ENCODE peak calls at places on chromosomes 4 and X, in seven cellular contexts. One of them, this sample, is unnamed.

GRCh38 chrX:94676285-94676684 is 1002.3 kb downstream of the FAM133A start:
- DNase-seq in testis: no peak
- DNase-seq in upper lobe of left lung: no peak
- DNase-seq in Peyer's patch: no peak
- DNase-seq in thyroid gland: no peak
- DNase-seq in ovary: no peak
- DNase-seq in breast epithelium: no peak
- DNase-seq in this sample: no peak

GRCh38 chr4:140168474-140168873 is 14.5 kb upstream of the MAML3 start:
- DNase-seq in ovary: no peak
- DNase-seq in testis: no peak
- DNase-seq in upper lobe of left lung: no peak
- DNase-seq in Peyer's patch: no peak
- DNase-seq in breast epithelium: no peak
- DNase-seq in thyroid gland: no peak
- DNase-seq in this sample: no peak

GRCh38 chr4:26862381-26862915 is 1.8 kb downstream of the STIM2 start:
- DNase-seq in breast epithelium: no peak
- DNase-seq in thyroid gland: no peak
- DNase-seq in testis: no peak
- DNase-seq in upper lobe of left lung: no peak
- DNase-seq in ovary: no peak
- DNase-seq in Peyer's patch: no peak
- DNase-seq in this sample: no peak

GRCh38 chr4:139973015-139973414 is 181.0 kb downstream of the MAML3 start:
- DNase-seq in breast epithelium: no peak
- DNase-seq in thyroid gland: no peak
- DNase-seq in testis: no peak
- DNase-seq in Peyer's patch: no peak
- DNase-seq in ovary: no peak
- DNase-seq in upper lobe of left lung: no peak
- DNase-seq in this sample: no peak

GRCh38 chrX:1486749-1487361 is 34.1 kb upstream of the ASMTL start:
- DNase-seq in Peyer's patch: no peak
- DNase-seq in breast epithelium: no peak
- DNase-seq in ovary: no peak
- DNase-seq in testis: no peak
- DNase-seq in thyroid gland: no peak
- DNase-seq in upper lobe of left lung: peak; percentile 66
- DNase-seq in this sample: no peak

GRCh38 chrX:14064632-14065432 is 35.1 kb upstream of the GEMIN8 start:
- DNase-seq in breast epithelium: no peak
- DNase-seq in Peyer's patch: peak; percentile 46
- DNase-seq in thyroid gland: no peak
- DNase-seq in upper lobe of left lung: no peak
- DNase-seq in testis: no peak
- DNase-seq in ovary: no peak
- DNase-seq in this sample: no peak

GRCh38 chr4:73341454-73341853 is 62.6 kb upstream of the ALB start:
- DNase-seq in thyroid gland: no peak
- DNase-seq in Peyer's patch: no peak
- DNase-seq in breast epithelium: peak; percentile 18
- DNase-seq in upper lobe of left lung: no peak
- DNase-seq in testis: peak; percentile 68
- DNase-seq in ovary: peak; percentile 36
- DNase-seq in this sample: no peak

GRCh38 chr4:11529625-11530201 is 101.0 kb upstream of the HS3ST1 start:
- DNase-seq in Peyer's patch: no peak
- DNase-seq in testis: no peak
- DNase-seq in breast epithelium: no peak
- DNase-seq in ovary: no peak
- DNase-seq in upper lobe of left lung: no peak
- DNase-seq in thyroid gland: no peak
- DNase-seq in this sample: no peak

GRCh38 chr4:8372506-8373070 is 67.9 kb downstream of the ACOX3 start:
- DNase-seq in breast epithelium: no peak
- DNase-seq in ovary: no peak
- DNase-seq in Peyer's patch: peak; percentile 32
- DNase-seq in thyroid gland: no peak
- DNase-seq in upper lobe of left lung: no peak
- DNase-seq in testis: no peak
- DNase-seq in this sample: no peak

GRCh38 chrX:136456133-136456532 is 31.6 kb upstream of the BRS3 start:
- DNase-seq in ovary: no peak
- DNase-seq in thyroid gland: no peak
- DNase-seq in breast epithelium: no peak
- DNase-seq in upper lobe of left lung: no peak
- DNase-seq in testis: no peak
- DNase-seq in Peyer's patch: no peak
- DNase-seq in this sample: no peak

GRCh38 chr4:180436366-180436765 is 1806.8 kb upstream of the TENM3 start:
- DNase-seq in Peyer's patch: no peak
- DNase-seq in ovary: no peak
- DNase-seq in breast epithelium: no peak
- DNase-seq in testis: no peak
- DNase-seq in upper lobe of left lung: no peak
- DNase-seq in thyroid gland: no peak
- DNase-seq in this sample: no peak

GRCh38 chrX:30938295-30938694 is 49.2 kb upstream of the TAB3 start:
- DNase-seq in testis: no peak
- DNase-seq in upper lobe of left lung: no peak
- DNase-seq in thyroid gland: no peak
- DNase-seq in ovary: no peak
- DNase-seq in Peyer's patch: no peak
- DNase-seq in breast epithelium: no peak
- DNase-seq in this sample: no peak

GRCh38 chr4:16110906-16111305 is 27.1 kb upstream of the PROM1 start:
- DNase-seq in ovary: no peak
- DNase-seq in Peyer's patch: no peak
- DNase-seq in upper lobe of left lung: no peak
- DNase-seq in testis: no peak
- DNase-seq in thyroid gland: no peak
- DNase-seq in breast epithelium: no peak
- DNase-seq in this sample: no peak

GRCh38 chrX:119734897-119735339 is 23.5 kb upstream of the SOWAHD start:
- DNase-seq in upper lobe of left lung: peak; percentile 77
- DNase-seq in Peyer's patch: peak; percentile 44
- DNase-seq in ovary: no peak
- DNase-seq in testis: peak; percentile 47
- DNase-seq in breast epithelium: no peak
- DNase-seq in thyroid gland: peak; percentile 86
- DNase-seq in this sample: no peak

GRCh38 chr4:149145803-149146202 is 669.8 kb downstream of the IQCM start:
- DNase-seq in upper lobe of left lung: no peak
- DNase-seq in thyroid gland: no peak
- DNase-seq in breast epithelium: no peak
- DNase-seq in ovary: no peak
- DNase-seq in testis: no peak
- DNase-seq in Peyer's patch: no peak
- DNase-seq in this sample: no peak

GRCh38 chrX:149453911-149454820 is 50.9 kb downstream of the IDS start:
- DNase-seq in testis: no peak
- DNase-seq in upper lobe of left lung: no peak
- DNase-seq in thyroid gland: no peak
- DNase-seq in Peyer's patch: no peak
- DNase-seq in breast epithelium: no peak
- DNase-seq in ovary: no peak
- DNase-seq in this sample: no peak

GRCh38 chr4:124061413-124061812 is 651.1 kb downstream of the ANKRD50 start:
- DNase-seq in thyroid gland: no peak
- DNase-seq in testis: no peak
- DNase-seq in upper lobe of left lung: no peak
- DNase-seq in ovary: no peak
- DNase-seq in breast epithelium: no peak
- DNase-seq in Peyer's patch: no peak
- DNase-seq in this sample: no peak

GRCh38 chr4:18034099-18034498 is 12.5 kb upstream of the LCORL start:
- DNase-seq in thyroid gland: no peak
- DNase-seq in breast epithelium: no peak
- DNase-seq in upper lobe of left lung: no peak
- DNase-seq in ovary: no peak
- DNase-seq in testis: no peak
- DNase-seq in Peyer's patch: no peak
- DNase-seq in this sample: no peak

GRCh38 chr4:107379054-107379869 is 340.8 kb downstream of the PAPSS1 start:
- DNase-seq in breast epithelium: no peak
- DNase-seq in testis: no peak
- DNase-seq in Peyer's patch: no peak
- DNase-seq in thyroid gland: no peak
- DNase-seq in ovary: no peak
- DNase-seq in upper lobe of left lung: no peak
- DNase-seq in this sample: no peak

GRCh38 chr4:76639292-76639691 is 204.3 kb downstream of the SHROOM3 start:
- DNase-seq in thyroid gland: peak; percentile 18
- DNase-seq in testis: no peak
- DNase-seq in upper lobe of left lung: no peak
- DNase-seq in Peyer's patch: no peak
- DNase-seq in ovary: no peak
- DNase-seq in breast epithelium: no peak
- DNase-seq in this sample: no peak

GRCh38 chr4:8199594-8200301 is 658 bp downstream of the SH3TC1 start:
- DNase-seq in ovary: no peak
- DNase-seq in testis: no peak
- DNase-seq in breast epithelium: no peak
- DNase-seq in Peyer's patch: no peak
- DNase-seq in thyroid gland: peak; percentile 84
- DNase-seq in upper lobe of left lung: peak; percentile 82
- DNase-seq in this sample: no peak

GRCh38 chrX:11888421-11888820 is 130.4 kb downstream of the MSL3 start:
- DNase-seq in testis: no peak
- DNase-seq in breast epithelium: no peak
- DNase-seq in Peyer's patch: no peak
- DNase-seq in thyroid gland: no peak
- DNase-seq in upper lobe of left lung: no peak
- DNase-seq in ovary: no peak
- DNase-seq in this sample: no peak

GRCh38 chrX:9775930-9776329 is 10.3 kb upstream of the GPR143 start:
- DNase-seq in Peyer's patch: no peak
- DNase-seq in testis: no peak
- DNase-seq in ovary: no peak
- DNase-seq in upper lobe of left lung: no peak
- DNase-seq in thyroid gland: no peak
- DNase-seq in breast epithelium: no peak
- DNase-seq in this sample: no peak

GRCh38 chr4:177322156-177322685 is 12.5 kb downstream of the NEIL3 start:
- DNase-seq in testis: no peak
- DNase-seq in Peyer's patch: no peak
- DNase-seq in thyroid gland: no peak
- DNase-seq in breast epithelium: no peak
- DNase-seq in ovary: no peak
- DNase-seq in upper lobe of left lung: no peak
- DNase-seq in this sample: no peak

GRCh38 chrX:49762175-49762704 is 66.5 kb upstream of the PAGE1 start:
- DNase-seq in upper lobe of left lung: no peak
- DNase-seq in thyroid gland: no peak
- DNase-seq in testis: no peak
- DNase-seq in breast epithelium: no peak
- DNase-seq in Peyer's patch: no peak
- DNase-seq in ovary: no peak
- DNase-seq in this sample: no peak
- TF ChIP-seq CTCF in upper lobe of left lung: no peak
- TF ChIP-seq CTCF in thyroid gland: no peak
- TF ChIP-seq CTCF in testis: no peak
- TF ChIP-seq CTCF in breast epithelium: no peak
- TF ChIP-seq CTCF in Peyer's patch: no peak
- TF ChIP-seq CTCF in ovary: no peak
- TF ChIP-seq CTCF in this sample: no peak

GRCh38 chrX:40104649-40105015 is 6.9 kb upstream of the BCOR start:
- DNase-seq in thyroid gland: peak; percentile 54
- DNase-seq in ovary: peak; percentile 58
- DNase-seq in Peyer's patch: peak; percentile 75
- DNase-seq in testis: no peak
- DNase-seq in breast epithelium: no peak
- DNase-seq in upper lobe of left lung: no peak
- DNase-seq in this sample: no peak

GRCh38 chrX:40105791-40106676 is 8.3 kb upstream of the BCOR start:
- DNase-seq in testis: peak; percentile 73
- DNase-seq in Peyer's patch: peak; percentile 82
- DNase-seq in upper lobe of left lung: peak; percentile 92
- DNase-seq in breast epithelium: no peak
- DNase-seq in thyroid gland: peak; percentile 83
- DNase-seq in ovary: peak; percentile 78
- DNase-seq in this sample: no peak

GRCh38 chrX:40103565-40104323 is 6.0 kb upstream of the BCOR start:
- DNase-seq in testis: no peak
- DNase-seq in breast epithelium: no peak
- DNase-seq in thyroid gland: no peak
- DNase-seq in upper lobe of left lung: no peak
- DNase-seq in Peyer's patch: no peak
- DNase-seq in ovary: no peak
- DNase-seq in this sample: no peak

GRCh38 chrX:40106677-40107290 is 9.0 kb upstream of the BCOR start:
- DNase-seq in breast epithelium: no peak
- DNase-seq in ovary: no peak
- DNase-seq in testis: no peak
- DNase-seq in Peyer's patch: no peak
- DNase-seq in upper lobe of left lung: no peak
- DNase-seq in thyroid gland: no peak
- DNase-seq in this sample: no peak

GRCh38 chrX:40105016-40105790 is 7.4 kb upstream of the BCOR start:
- DNase-seq in thyroid gland: peak; percentile 50
- DNase-seq in ovary: peak; percentile 49
- DNase-seq in breast epithelium: no peak
- DNase-seq in Peyer's patch: peak; percentile 74
- DNase-seq in testis: peak; percentile 30
- DNase-seq in upper lobe of left lung: peak; percentile 92
- DNase-seq in this sample: no peak
- TF ChIP-seq POLR2A in thyroid gland: peak; percentile 22
- TF ChIP-seq POLR2A in ovary: no peak
- TF ChIP-seq POLR2A in breast epithelium: no peak
- TF ChIP-seq POLR2A in Peyer's patch: no peak
- TF ChIP-seq POLR2A in testis: no peak
- TF ChIP-seq POLR2A in upper lobe of left lung: no peak
- TF ChIP-seq POLR2A in this sample: no peak

GRCh38 chr4:38174811-38175210 is 214.6 kb downstream of the PTTG2 start:
- DNase-seq in thyroid gland: no peak
- DNase-seq in upper lobe of left lung: no peak
- DNase-seq in breast epithelium: no peak
- DNase-seq in Peyer's patch: no peak
- DNase-seq in testis: no peak
- DNase-seq in ovary: no peak
- DNase-seq in this sample: no peak
- TF ChIP-seq CTCF in thyroid gland: no peak
- TF ChIP-seq CTCF in upper lobe of left lung: no peak
- TF ChIP-seq CTCF in breast epithelium: no peak
- TF ChIP-seq CTCF in Peyer's patch: no peak
- TF ChIP-seq CTCF in testis: no peak
- TF ChIP-seq CTCF in ovary: no peak
- TF ChIP-seq CTCF in this sample: no peak

GRCh38 chrX:123682182-123682581 is 50.7 kb downstream of the THOC2 start:
- DNase-seq in breast epithelium: no peak
- DNase-seq in ovary: no peak
- DNase-seq in thyroid gland: no peak
- DNase-seq in Peyer's patch: no peak
- DNase-seq in testis: no peak
- DNase-seq in upper lobe of left lung: no peak
- DNase-seq in this sample: no peak

DNA sequence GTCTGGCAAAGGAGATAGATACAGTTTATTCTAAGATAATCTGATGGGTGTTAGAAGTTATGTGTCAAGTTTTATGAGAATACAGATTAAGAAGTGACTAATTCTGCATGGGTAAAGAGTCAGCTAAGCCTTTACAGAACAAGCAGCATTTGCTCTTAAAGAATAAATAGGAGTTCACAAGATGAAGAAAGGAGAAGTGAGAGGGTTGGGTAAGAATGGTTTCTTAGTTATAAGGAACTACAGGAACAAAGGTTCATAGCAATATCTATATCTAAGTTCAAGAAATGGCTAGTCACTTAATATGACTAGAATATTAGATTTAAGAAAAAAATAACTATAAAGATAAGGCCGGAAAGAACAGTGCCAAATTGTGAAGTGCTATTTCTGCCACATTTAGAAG is 47.6 kb downstream of the THOC2 start:
- DNase-seq in ovary: no peak
- DNase-seq in thyroid gland: no peak
- DNase-seq in upper lobe of left lung: no peak
- DNase-seq in testis: no peak
- DNase-seq in breast epithelium: no peak
- DNase-seq in Peyer's patch: no peak
- DNase-seq in this sample: no peak
- TF ChIP-seq POLR2A in ovary: no peak
- TF ChIP-seq POLR2A in thyroid gland: no peak
- TF ChIP-seq POLR2A in upper lobe of left lung: no peak
- TF ChIP-seq POLR2A in testis: no peak
- TF ChIP-seq POLR2A in breast epithelium: no peak
- TF ChIP-seq POLR2A in Peyer's patch: no peak
- TF ChIP-seq POLR2A in this sample: no peak